ENCODE peak calls at places on chromosomes 11 and 22, in five cellular contexts. R is tibial artery, L is mesendoderm, K is IMR-90, T is mammary epithelial cell. J is an unnamed sample.

GRCh38 chr22:36160499-36160942 is at the start of gene APOL3:
- DNase-seq in K (peak; percentile 47), R (peak; percentile 86), L (no peak), T (peak; percentile 16), J (no peak)

GRCh38 chr11:78081583-78081982 is 1.9 kb upstream of the NDUFC2 start:
- DNase-seq in L (no peak), T (no peak), K (no peak), R (no peak), J (no peak)

GRCh38 chr11:95068549-95068948 is 1.8 kb downstream of the SRSF8 start:
- DNase-seq in R (peak; percentile 88), T (peak; percentile 96), K (peak; percentile 87), L (peak; percentile 66), J (peak; percentile 90)

GRCh38 chr22:21447694-21448402 is 19.3 kb upstream of the TMEM191C start:
- DNase-seq in L (peak; percentile 34), T (no peak), R (no peak), K (no peak), J (no peak)

GRCh38 chr22:37281646-37282384 is 493 bp upstream of the CYTH4 start:
- DNase-seq in L (no peak), K (no peak), T (no peak), R (no peak), J (no peak)

GRCh38 chr11:129453293-129453721 is 77.7 kb downstream of the BARX2 start:
- DNase-seq in K (no peak), R (no peak), T (no peak), L (no peak), J (no peak)

GRCh38 chr22:35915477-35916013 is 113.1 kb downstream of the RBFOX2 start:
- DNase-seq in K (peak; percentile 66), R (no peak), L (peak; percentile 31), T (peak; percentile 80), J (no peak)

GRCh38 chr11:67463680-67464410 is 5.2 kb downstream of the TMEM134 start:
- DNase-seq in T (peak; percentile 82), R (peak; percentile 77), K (no peak), L (no peak), J (no peak)

GRCh38 chr11:45857834-45858492 is 10.7 kb downstream of the CRY2 start:
- DNase-seq in T (peak; percentile 20), K (peak; percentile 84), L (no peak), R (peak; percentile 38), J (no peak)

GRCh38 chr11:117669616-117670015 is 127.4 kb downstream of the DSCAML1 start:
- DNase-seq in L (no peak), T (no peak), K (no peak), R (no peak), J (no peak)

GRCh38 chr11:8956860-8957259 is 7.4 kb downstream of the TMEM9B start:
- DNase-seq in R (no peak), L (no peak), K (no peak), T (no peak), J (no peak)

GRCh38 chr11:38460429-38460828 is 1862.4 kb upstream of the RAG2 start:
- DNase-seq in L (no peak), K (peak; percentile 3), R (no peak), T (peak; percentile 26), J (no peak)

GRCh38 chr11:67523556-67524479 is 572 bp upstream of the CABP2 start:
- DNase-seq in K (no peak), R (no peak), L (no peak), T (no peak), J (no peak)

GRCh38 chr11:112016088-112016764 is 9.0 kb upstream of the DLAT start:
- DNase-seq in K (peak; percentile 24), T (no peak), L (no peak), R (peak; percentile 30), J (no peak)

GRCh38 chr11:132220464-132220863 is 850.0 kb downstream of the NTM start:
- DNase-seq in L (no peak), T (peak; percentile 4), K (peak; percentile 74), R (no peak), J (no peak)

GRCh38 chr11:73750238-73750637 is 10.6 kb downstream of the RAB6A start:
- DNase-seq in T (no peak), L (no peak), R (no peak), K (no peak), J (no peak)

GRCh38 chr22:33785283-33785991 is 134.8 kb downstream of the LARGE1 start:
- DNase-seq in T (peak; percentile 91), L (no peak), R (no peak), K (peak; percentile 88), J (peak; percentile 92)

GRCh38 chr11:48148749-48149148 is 67.9 kb upstream of the OR4B1 start:
- DNase-seq in T (peak; percentile 26), K (no peak), L (no peak), R (no peak), J (no peak)

GRCh38 chr11:72751293-72752087 is 718 bp downstream of the ARAP1 start:
- DNase-seq in R (no peak), K (no peak), T (no peak), L (no peak), J (no peak)

GRCh38 chr22:27461470-27461869 is 340.1 kb downstream of the MN1 start:
- DNase-seq in T (peak; percentile 68), L (peak; percentile 99), R (no peak), K (peak; percentile 92), J (peak; percentile 41)
- H3K27ac ChIP-seq in T (no peak overlapping the region), L (no peak overlapping the region), R (peak overlapping the region; percentile 55), K (peak overlapping the region; percentile 19), J (peak overlapping the region; percentile 59)

DNA sequence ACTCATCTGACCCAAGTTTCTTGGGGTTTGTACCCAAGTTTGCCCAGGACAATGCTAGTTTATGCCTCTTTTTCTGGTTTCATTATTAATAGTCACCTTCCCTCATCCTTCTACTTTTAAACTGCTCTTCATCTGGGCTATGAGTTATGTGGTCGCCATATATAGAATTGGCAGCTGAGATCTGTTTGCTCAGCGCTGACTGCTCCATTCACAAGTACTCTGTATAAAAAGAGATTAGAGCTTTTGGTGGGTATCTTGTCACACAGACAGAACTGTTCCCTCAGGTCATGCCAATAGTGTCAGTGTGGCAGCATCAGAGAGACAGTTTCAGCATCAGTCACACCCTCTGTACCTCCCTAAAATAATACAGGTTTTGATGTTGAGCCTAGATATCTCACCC is 326.0 kb downstream of the RAB38 start:
- DNase-seq in T (no peak), K (no peak), R (no peak), L (no peak), J (no peak)
- H3K27ac ChIP-seq in T (no peak overlapping the region), K (no peak overlapping the region), R (no peak overlapping the region), L (no peak overlapping the region), J (no peak overlapping the region)

DNA sequence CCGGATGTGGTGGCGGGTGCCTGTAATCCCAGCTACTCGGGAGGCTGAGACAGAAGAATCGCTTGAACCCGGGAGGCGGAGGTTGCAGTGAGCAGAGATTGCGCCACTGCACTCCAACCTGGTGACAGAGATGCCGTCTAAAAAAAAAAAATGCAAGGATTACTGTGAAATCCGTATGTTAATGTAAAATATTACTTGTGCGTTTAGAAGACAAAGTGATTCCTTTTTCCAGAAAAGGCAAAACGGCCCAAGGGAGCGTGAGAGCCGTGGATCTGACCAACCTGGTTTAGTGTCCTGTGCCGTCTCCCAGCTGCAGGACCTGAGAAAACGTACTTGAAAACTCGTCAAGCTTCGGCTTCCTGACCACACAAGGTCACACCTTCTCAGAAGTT is 905 bp downstream of the HDHD5 start:
- DNase-seq in L (no peak), K (no peak), T (no peak), R (no peak), J (no peak)
- H3K27ac ChIP-seq in L (peak overlapping the region; percentile 73), K (peak overlapping the region; percentile 85), T (peak overlapping the region; percentile 43), R (peak overlapping the region; percentile 90), J (peak overlapping the region; percentile 77)

GRCh38 chr11:5317301-5317700 is 6.8 kb downstream of the OR51B2 start:
- DNase-seq in T (no peak), L (no peak), R (no peak), K (no peak), J (no peak)
- H3K27ac ChIP-seq in T (no peak overlapping the region), L (no peak overlapping the region), R (no peak overlapping the region), K (no peak overlapping the region), J (no peak overlapping the region)

DNA sequence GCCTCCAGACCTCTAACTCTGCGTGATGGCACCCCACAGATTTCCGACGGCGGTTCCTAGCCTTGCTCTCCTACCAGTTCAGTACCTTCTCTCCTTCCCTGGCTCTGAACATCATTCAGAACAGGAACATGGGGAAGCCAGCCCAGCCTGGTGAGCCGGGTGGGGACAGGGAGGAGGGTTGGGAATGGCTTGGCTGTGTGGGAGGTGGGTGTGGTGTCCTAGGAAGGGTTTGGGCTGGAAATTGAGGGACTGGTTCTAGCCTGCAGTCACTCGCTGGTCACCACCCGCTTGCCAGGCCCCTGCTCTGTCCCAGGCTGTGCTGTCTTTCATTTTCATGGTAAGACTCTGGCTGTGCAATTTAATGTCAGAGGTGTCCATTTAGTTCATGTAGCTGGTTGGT is 33.9 kb downstream of the NAT10 start:
- DNase-seq in K (no peak), L (no peak), R (no peak), T (no peak), J (no peak)
- H3K27ac ChIP-seq in K (no peak overlapping the region), L (no peak overlapping the region), R (no peak overlapping the region), T (no peak overlapping the region), J (no peak overlapping the region)